ENCODE peak calls at places on chromosomes 2 and 18, in seven cellular contexts. L is AG04450; O is activated T-cell treated with anti-CD3 and anti-CD28 coated beads, Interleukin-2, amount 50 U/mL, for 72 hours; D is NCI-H345; C is stimulated activated CD4-positive, alpha-beta T cell treated with anti-CD3 and anti-CD28 coated beads, Interleukin-4, amount 100 ng/mL, for 4 hours; S is NCI-H1105 treated with DMSO at 0.1 percent for 48 hours; H is amniotic stem cell. F is an unnamed sample.
A peak's percentile ranks its signal among the peaks of the same experiment; 100 is the strongest.

GRCh38 chr18:45957100-45957499 is 10.0 kb downstream of the EPG5 start:
- DNase-seq in C (no peak), O (no peak), D (no peak), L (peak; percentile 32), H (no peak), S (no peak), F (no peak)

GRCh38 chr2:201298462-201298861 is 38.1 kb downstream of the CASP8 start:
- DNase-seq in D (no peak), S (no peak), L (no peak), C (no peak), O (no peak), H (no peak), F (no peak)

GRCh38 chr18:48621240-48621639 is 82.4 kb downstream of the CTIF start:
- DNase-seq in D (no peak), O (no peak), C (no peak), S (no peak), H (peak; percentile 42), L (peak; percentile 59), F (no peak)

GRCh38 chr2:36616947-36617346 is 19.0 kb upstream of the FEZ2 start:
- DNase-seq in S (no peak), H (no peak), O (no peak), L (no peak), C (no peak), D (no peak), F (no peak)

GRCh38 chr2:215529271-215529670 is 93.4 kb upstream of the FN1 start:
- DNase-seq in L (no peak), H (no peak), D (no peak), S (no peak), C (no peak), O (no peak), F (no peak)

GRCh38 chr18:40925071-40925541 is 1029.9 kb upstream of the PIK3C3 start:
- DNase-seq in D (no peak), O (no peak), L (no peak), C (no peak), S (no peak), H (no peak), F (no peak)

GRCh38 chr2:226873051-226873620 is 37.3 kb downstream of the RHBDD1 start:
- DNase-seq in S (no peak), C (no peak), O (peak; percentile 2), H (no peak), L (no peak), D (no peak), F (no peak)

GRCh38 chr2:9753665-9754531 is 89.4 kb upstream of the TAF1B start:
- DNase-seq in S (no peak), C (peak; percentile 63), O (peak; percentile 81), H (no peak), D (no peak), L (no peak), F (no peak)

GRCh38 chr18:63062246-63062645 is 257.3 kb downstream of the BCL2 start:
- DNase-seq in O (no peak), C (no peak), D (no peak), H (no peak), L (no peak), S (no peak), F (no peak)

GRCh38 chr2:66522591-66523379 is 87.9 kb downstream of the MEIS1 start:
- DNase-seq in L (no peak), O (no peak), D (no peak), C (no peak), H (no peak), S (no peak), F (no peak)

GRCh38 chr18:6874316-6874715 is 144.8 kb downstream of the ARHGAP28 start:
- DNase-seq in S (no peak), O (no peak), L (no peak), D (no peak), H (no peak), C (no peak), F (no peak)

F was measured in adrenal gland.